ENCODE peak calls at places on chromosome 4, in four cellular contexts. One of them, this sample, is unnamed.
A peak's percentile ranks its signal among the peaks of the same experiment; 100 is the strongest.

GRCh38 chr4:80740375-80740774 is 290.1 kb upstream of the BMP3 start:
- DNase-seq in thoracic aorta: no peak
- DNase-seq in suprapubic skin: no peak
- DNase-seq in neural progenitor cell: no peak
- DNase-seq in this sample: no peak

GRCh38 chr4:2320152-2320551 is 58.2 kb upstream of the MXD4 start:
- DNase-seq in thoracic aorta: no peak
- DNase-seq in suprapubic skin: peak; percentile 37
- DNase-seq in neural progenitor cell: no peak
- DNase-seq in this sample: no peak

GRCh38 chr4:15031197-15031596 is 28.9 kb downstream of the CPEB2 start:
- DNase-seq in suprapubic skin: no peak
- DNase-seq in thoracic aorta: no peak
- DNase-seq in neural progenitor cell: no peak
- DNase-seq in this sample: no peak

GRCh38 chr4:4425119-4425690 is 38.3 kb downstream of the NSG1 start:
- DNase-seq in suprapubic skin: no peak
- DNase-seq in thoracic aorta: no peak
- DNase-seq in neural progenitor cell: no peak
- DNase-seq in this sample: no peak

GRCh38 chr4:174198396-174199179 is 84.9 kb downstream of the FBXO8 start:
- DNase-seq in suprapubic skin: no peak
- DNase-seq in neural progenitor cell: no peak
- DNase-seq in thoracic aorta: no peak
- DNase-seq in this sample: no peak

GRCh38 chr4:40621592-40622512 is 7.8 kb downstream of the RBM47 start:
- DNase-seq in neural progenitor cell: no peak
- DNase-seq in thoracic aorta: no peak
- DNase-seq in suprapubic skin: peak; percentile 88
- DNase-seq in this sample: peak; percentile 79

GRCh38 chr4:81724925-81725329 is 253.2 kb upstream of the RASGEF1B start:
- DNase-seq in thoracic aorta: no peak
- DNase-seq in neural progenitor cell: peak; percentile 15
- DNase-seq in suprapubic skin: no peak
- DNase-seq in this sample: no peak

GRCh38 chr4:83708500-83709175 is 172.7 kb downstream of the GPAT3 start:
- DNase-seq in thoracic aorta: no peak
- DNase-seq in neural progenitor cell: peak; percentile 63
- DNase-seq in suprapubic skin: no peak
- DNase-seq in this sample: no peak

GRCh38 chr4:55758081-55758480 is 61.5 kb upstream of the EXOC1L start:
- DNase-seq in neural progenitor cell: no peak
- DNase-seq in thoracic aorta: no peak
- DNase-seq in suprapubic skin: no peak
- DNase-seq in this sample: no peak

GRCh38 chr4:172750910-172751309 is 417.7 kb upstream of the GALNT7 start:
- DNase-seq in suprapubic skin: no peak
- DNase-seq in thoracic aorta: no peak
- DNase-seq in neural progenitor cell: no peak
- DNase-seq in this sample: no peak

GRCh38 chr4:8854866-8855265 is 16.8 kb downstream of the HMX1 start:
- DNase-seq in neural progenitor cell: no peak
- DNase-seq in thoracic aorta: no peak
- DNase-seq in suprapubic skin: no peak
- DNase-seq in this sample: no peak

GRCh38 chr4:4913147-4913561 is 53.7 kb downstream of the MSX1 start:
- DNase-seq in neural progenitor cell: no peak
- DNase-seq in suprapubic skin: no peak
- DNase-seq in thoracic aorta: no peak
- DNase-seq in this sample: no peak

DNA sequence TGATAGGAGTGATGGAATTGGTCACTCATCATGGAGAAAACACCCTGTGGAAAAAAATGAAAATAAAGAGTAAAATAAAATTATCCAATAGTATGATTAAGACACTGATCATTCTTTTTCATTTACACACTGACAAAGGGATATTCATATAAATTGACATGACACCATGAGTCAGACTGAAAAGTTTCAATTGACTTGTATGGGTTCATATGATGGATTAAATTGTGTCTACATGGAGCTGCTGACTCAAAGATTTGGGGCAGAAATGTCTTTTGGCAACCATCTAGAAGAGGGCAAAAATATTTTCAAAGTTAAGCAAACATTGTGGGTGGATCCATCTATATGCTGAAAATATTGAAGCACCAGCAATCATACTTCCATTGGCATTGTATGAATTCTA is 153.4 kb upstream of the PPP3CA start:
- DNase-seq in suprapubic skin: no peak
- DNase-seq in thoracic aorta: no peak
- DNase-seq in neural progenitor cell: no peak
- DNase-seq in this sample: no peak
- H3K9me3 ChIP-seq in suprapubic skin: no peaks in the 10 kb centered on the region
- H3K9me3 ChIP-seq in thoracic aorta: no peaks in the 10 kb centered on the region
- H3K9me3 ChIP-seq in neural progenitor cell: no peaks in the 10 kb centered on the region
- H3K9me3 ChIP-seq in this sample: no peaks in the 10 kb centered on the region

GRCh38 chr4:138935-139334 is 14.6 kb downstream of the ZNF718 start:
- DNase-seq in suprapubic skin: no peak
- DNase-seq in neural progenitor cell: no peak
- DNase-seq in thoracic aorta: no peak
- DNase-seq in this sample: no peak

GRCh38 chr4:139691-140090 is 15.4 kb downstream of the ZNF718 start:
- DNase-seq in neural progenitor cell: no peak
- DNase-seq in suprapubic skin: no peak
- DNase-seq in thoracic aorta: no peak
- DNase-seq in this sample: no peak
- H3K9me3 ChIP-seq in neural progenitor cell: peaks cover 28% of the 10 kb centered on the region
- H3K9me3 ChIP-seq in suprapubic skin: peaks cover 39% of the 10 kb centered on the region
- H3K9me3 ChIP-seq in thoracic aorta: peaks cover 80% of the 10 kb centered on the region
- H3K9me3 ChIP-seq in this sample: peaks cover 54% of the 10 kb centered on the region

GRCh38 chr4:589219-589963 is 13.3 kb upstream of the TMEM271 start:
- DNase-seq in suprapubic skin: no peak
- DNase-seq in neural progenitor cell: no peak
- DNase-seq in thoracic aorta: no peak
- DNase-seq in this sample: no peak

GRCh38 chr4:588351-588849 is 12.3 kb upstream of the TMEM271 start:
- DNase-seq in neural progenitor cell: no peak
- DNase-seq in suprapubic skin: no peak
- DNase-seq in thoracic aorta: no peak
- DNase-seq in this sample: no peak

GRCh38 chr4:587671-588350 is 11.7 kb upstream of the TMEM271 start:
- DNase-seq in thoracic aorta: no peak
- DNase-seq in suprapubic skin: no peak
- DNase-seq in neural progenitor cell: no peak
- DNase-seq in this sample: no peak

GRCh38 chr4:592825-593520 is 16.9 kb upstream of the TMEM271 start:
- DNase-seq in neural progenitor cell: no peak
- DNase-seq in thoracic aorta: no peak
- DNase-seq in suprapubic skin: no peak
- DNase-seq in this sample: no peak

DNA sequence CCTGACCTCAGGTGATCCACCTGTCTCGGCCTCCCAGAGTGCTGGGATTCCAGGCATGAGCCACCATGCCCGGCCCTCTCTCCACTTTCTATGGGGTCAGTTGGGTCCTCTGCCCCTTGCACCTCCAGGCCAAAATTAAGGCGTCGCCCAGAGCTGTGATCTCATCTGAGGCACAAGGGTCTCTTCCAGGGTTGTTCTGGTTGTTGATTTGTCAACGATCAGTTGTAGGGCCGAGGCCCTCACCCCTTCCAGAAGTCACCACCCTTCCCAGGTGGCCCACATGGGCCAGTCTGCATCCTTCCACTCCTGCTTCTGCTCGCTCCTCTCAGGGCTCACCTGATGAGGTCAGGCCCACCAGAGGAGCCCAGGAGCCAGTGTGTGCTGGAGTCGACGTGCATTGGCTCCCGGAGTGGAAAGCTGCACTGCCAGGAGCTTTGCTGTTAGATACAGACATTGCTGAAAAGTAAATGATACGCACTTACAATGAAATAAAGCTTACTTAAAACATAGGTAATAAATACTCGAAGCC is 14.3 kb upstream of the TMEM271 start:
- DNase-seq in neural progenitor cell: no peak
- DNase-seq in thoracic aorta: no peak
- DNase-seq in suprapubic skin: no peak
- DNase-seq in this sample: no peak
- H3K9me3 ChIP-seq in neural progenitor cell: no peaks in the 10 kb centered on the region
- H3K9me3 ChIP-seq in thoracic aorta: no peaks in the 10 kb centered on the region
- H3K9me3 ChIP-seq in suprapubic skin: no peaks in the 10 kb centered on the region
- H3K9me3 ChIP-seq in this sample: no peaks in the 10 kb centered on the region

DNA sequence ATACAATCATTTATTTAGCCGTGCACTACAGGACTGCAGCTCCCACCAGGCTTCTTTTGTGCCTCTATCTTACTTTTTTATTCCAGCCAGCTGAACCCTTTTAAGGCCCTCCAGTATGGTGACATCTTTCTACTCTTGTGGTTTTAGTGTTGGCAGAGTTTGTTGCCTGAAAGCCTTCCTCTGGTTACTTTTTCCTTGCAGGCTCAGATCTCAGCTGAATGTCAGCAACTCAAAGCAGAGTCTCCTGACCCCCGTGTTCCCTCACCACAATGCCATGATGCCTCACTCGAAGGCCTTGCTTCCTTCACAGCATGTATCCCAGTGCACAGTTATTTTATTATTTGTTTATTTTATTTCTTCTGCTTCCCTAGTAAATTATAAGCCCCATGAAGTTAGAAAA is 818.9 kb upstream of the LCORL start:
- DNase-seq in neural progenitor cell: no peak
- DNase-seq in thoracic aorta: no peak
- DNase-seq in suprapubic skin: no peak
- DNase-seq in this sample: no peak
- H3K9me3 ChIP-seq in neural progenitor cell: no peaks in the 10 kb centered on the region
- H3K9me3 ChIP-seq in thoracic aorta: no peaks in the 10 kb centered on the region
- H3K9me3 ChIP-seq in suprapubic skin: peaks cover 10% of the 10 kb centered on the region
- H3K9me3 ChIP-seq in this sample: no peaks in the 10 kb centered on the region

GRCh38 chr4:120261117-120261516 is 194.5 kb upstream of the MAD2L1 start:
- DNase-seq in thoracic aorta: no peak
- DNase-seq in suprapubic skin: no peak
- DNase-seq in neural progenitor cell: no peak
- DNase-seq in this sample: no peak

GRCh38 chr4:120266602-120267001 is 200.0 kb upstream of the MAD2L1 start:
- DNase-seq in thoracic aorta: no peak
- DNase-seq in suprapubic skin: no peak
- DNase-seq in neural progenitor cell: peak; percentile 18
- DNase-seq in this sample: no peak

DNA sequence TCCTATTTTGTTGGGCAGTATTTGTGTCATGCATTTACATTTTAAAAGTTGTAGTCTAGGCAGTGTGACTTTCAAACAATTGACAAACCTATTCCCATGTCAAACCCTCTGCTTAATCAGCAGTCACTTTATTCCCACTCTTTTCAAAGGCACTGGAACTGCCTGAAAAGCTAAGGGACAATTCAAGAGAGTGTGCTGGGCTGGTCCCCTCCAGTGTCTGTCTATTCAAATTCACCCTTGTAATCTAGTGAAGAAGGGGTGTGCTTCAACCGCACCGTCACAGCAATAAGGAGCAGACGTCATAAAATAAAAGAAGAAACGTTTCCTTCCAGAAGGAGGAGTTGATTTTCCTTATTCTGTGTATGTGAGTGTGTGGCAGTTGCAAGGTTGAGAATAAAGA is 197.0 kb upstream of the MAD2L1 start:
- DNase-seq in thoracic aorta: no peak
- DNase-seq in suprapubic skin: no peak
- DNase-seq in neural progenitor cell: peak; percentile 50
- DNase-seq in this sample: no peak
- H3K9me3 ChIP-seq in thoracic aorta: no peaks in the 10 kb centered on the region
- H3K9me3 ChIP-seq in suprapubic skin: no peaks in the 10 kb centered on the region
- H3K9me3 ChIP-seq in neural progenitor cell: no peaks in the 10 kb centered on the region
- H3K9me3 ChIP-seq in this sample: no peaks in the 10 kb centered on the region

DNA sequence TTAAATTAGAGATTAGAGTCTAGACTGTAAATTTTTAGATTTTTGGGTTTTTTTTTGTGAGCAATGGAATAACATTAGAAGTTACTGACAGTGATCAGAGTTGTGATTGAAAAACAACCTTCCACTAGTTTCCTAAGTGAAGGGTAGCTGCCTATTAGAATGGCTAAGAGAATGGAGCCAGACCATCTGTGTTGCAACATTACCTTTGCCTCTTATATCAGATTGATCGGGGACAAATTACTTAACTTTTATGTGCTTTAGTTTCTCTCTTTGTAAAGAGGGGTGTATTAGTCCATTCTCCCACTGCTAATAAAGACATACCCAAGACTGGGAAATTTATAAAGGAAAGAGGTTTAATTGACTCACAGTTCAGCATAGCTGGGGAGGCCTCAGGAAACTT is 12.5 kb upstream of the PI4K2B start:
- DNase-seq in neural progenitor cell: no peak
- DNase-seq in thoracic aorta: no peak
- DNase-seq in suprapubic skin: no peak
- DNase-seq in this sample: no peak
- H3K9me3 ChIP-seq in neural progenitor cell: peaks cover 17% of the 10 kb centered on the region
- H3K9me3 ChIP-seq in thoracic aorta: peaks cover 34% of the 10 kb centered on the region
- H3K9me3 ChIP-seq in suprapubic skin: peaks cover 15% of the 10 kb centered on the region
- H3K9me3 ChIP-seq in this sample: peaks cover 5% of the 10 kb centered on the region

This sample was measured in RWPE2.